ENCODE peak calls at places on chromosomes 7 and 10, in four cellular contexts. Z is GM23248, M is body of pancreas, K is esophagus squamous epithelium. D is an unnamed sample. For H3K4me1 and H3K36me3, the result is how much of the 10 kb centered on the place peaks cover.

GRCh38 chr7:86939197-86939814 is 120.1 kb downstream of the ELAPOR2 start:
- DNase-seq in Z (peak), M (peak), K (no peak), D (no peak)

GRCh38 chr7:65430344-65431186 is 56.9 kb downstream of the ZNF92 start:
- DNase-seq in Z (no peak), K (no peak), M (no peak), D (no peak)

GRCh38 chr10:114684085-114684821 is 26.2 kb upstream of the ABLIM1 start:
- DNase-seq in K (no peak), Z (peak), M (peak), D (peak)

GRCh38 chr10:86535057-86535882 is 13.7 kb upstream of the WAPL start:
- DNase-seq in K (no peak), Z (peak), M (peak), D (peak)

GRCh38 chr7:14748461-14748860 is 154.1 kb downstream of the DGKB start:
- DNase-seq in K (no peak), Z (peak), M (no peak), D (no peak)

GRCh38 chr7:132613737-132614136 is 37.5 kb upstream of the PLXNA4 start:
- DNase-seq in M (no peak), K (no peak), Z (no peak), D (no peak)

GRCh38 chr10:3122486-3123205 is 49.9 kb downstream of the PITRM1 start:
- DNase-seq in K (no peak), M (no peak), Z (peak), D (no peak)

GRCh38 chr7:55191161-55191925 is 172.5 kb downstream of the EGFR start:
- DNase-seq in Z (no peak), M (no peak), K (no peak), D (no peak)

GRCh38 chr7:146764458-146764857 is 647.9 kb downstream of the CNTNAP2 start:
- DNase-seq in M (no peak), K (no peak), Z (no peak), D (no peak)

GRCh38 chr10:124677871-124678565 is 66.2 kb downstream of the FAM53B start:
- DNase-seq in M (no peak), Z (peak), K (no peak), D (peak)

GRCh38 chr7:45089314-45089891 is 634 bp upstream of the NACAD start:
- DNase-seq in M (peak), K (no peak), Z (peak), D (peak)

GRCh38 chr7:3240826-3241430 is 60.1 kb upstream of the SDK1 start:
- DNase-seq in K (no peak), M (no peak), Z (no peak), D (no peak)

GRCh38 chr10:3780766-3781457 is 4.1 kb downstream of the KLF6 start:
- DNase-seq in Z (peak), M (no peak), K (no peak), D (no peak)

GRCh38 chr10:32035038-32035437 is 21.2 kb downstream of the KIF5B start:
- DNase-seq in K (no peak), Z (no peak), M (no peak), D (no peak)

GRCh38 chr7:142391191-142391992 is 133.5 kb upstream of the PRSS58 start:
- DNase-seq in K (no peak), Z (peak), M (no peak), D (no peak)

DNA sequence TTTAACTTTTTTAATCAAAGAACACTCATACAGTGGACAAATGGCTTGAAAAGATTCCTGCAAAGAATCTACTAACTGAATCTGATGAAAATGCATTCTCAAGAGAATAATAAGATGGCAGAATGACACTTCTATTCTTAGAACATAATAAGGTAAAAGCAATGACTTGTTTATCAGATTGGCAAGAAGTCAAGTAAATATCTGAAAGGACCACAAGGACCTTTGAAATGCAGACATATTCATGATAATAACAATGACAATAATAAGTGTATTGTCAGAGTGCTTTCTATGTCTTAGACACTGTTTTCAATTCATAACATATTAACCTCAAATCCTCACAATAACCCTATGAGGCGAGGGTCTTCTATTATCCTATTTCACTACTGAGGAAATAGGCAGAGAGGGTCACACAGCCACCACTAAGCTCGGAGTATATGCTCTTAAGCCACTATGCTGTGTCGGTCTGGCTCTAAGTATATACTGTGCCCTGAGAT is 10.6 kb downstream of the HACD1 start:
- DNase-seq in Z (no peak), M (no peak), K (no peak), D (no peak)
- H3K4me1 ChIP-seq in Z (under half), M (under half), K (under half), D (under half)

DNA sequence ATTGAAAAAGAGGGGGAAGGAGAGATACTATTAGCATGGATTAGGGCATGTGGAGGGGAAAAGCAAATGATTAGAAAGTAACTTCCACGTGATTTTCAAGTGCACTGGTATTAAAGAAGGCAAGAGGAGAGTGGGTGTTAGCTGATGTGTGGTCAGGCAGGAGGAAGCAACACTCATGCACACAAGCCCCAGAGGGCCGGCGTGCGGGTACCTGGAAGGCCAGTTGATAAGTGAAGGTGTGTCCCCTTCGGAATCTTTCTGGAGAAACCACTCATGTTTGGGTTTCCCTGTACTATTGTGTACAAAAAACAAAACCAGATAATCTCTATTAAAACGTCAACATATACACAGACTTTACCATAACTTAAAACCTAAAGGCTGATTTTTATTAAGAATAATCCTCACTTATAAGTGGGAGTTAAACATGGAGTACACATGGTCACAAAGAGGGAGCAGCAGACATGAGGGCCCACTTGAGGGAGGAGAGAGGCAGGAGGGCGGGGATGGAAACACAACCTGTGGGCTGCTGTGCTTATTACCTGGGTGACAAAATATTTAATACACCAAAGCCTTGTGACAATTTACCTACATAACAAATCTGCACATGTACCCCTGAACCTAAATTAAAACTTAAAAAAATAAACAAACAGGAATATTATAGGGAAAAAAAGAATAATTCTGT is 98.9 kb downstream of the SVIL start:
- DNase-seq in K (no peak), Z (no peak), M (no peak), D (peak)
- H3K4me3 ChIP-seq in K (no peak), Z (peak), M (no peak), D (no peak)

DNA sequence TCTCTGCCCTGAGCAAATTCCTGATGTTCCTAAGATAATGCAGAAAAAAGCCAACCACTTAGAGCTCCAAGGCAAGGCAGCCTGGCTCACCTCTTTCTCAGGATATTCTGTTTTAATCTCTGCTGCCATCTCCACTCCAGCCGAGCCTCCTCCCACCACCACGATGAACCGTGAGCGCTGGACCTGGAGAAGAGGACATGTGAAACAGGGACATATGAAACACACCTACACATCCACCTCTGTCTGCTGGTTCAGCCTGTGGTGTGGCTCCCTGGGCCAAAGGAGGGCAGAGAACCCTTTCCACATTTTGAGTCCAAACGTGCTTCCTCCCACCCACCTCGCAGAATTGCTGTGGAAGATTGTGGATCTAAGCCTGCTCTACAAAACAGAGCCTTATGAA is 12.2 kb downstream of the AIFM2 start:
- DNase-seq in Z (no peak), M (no peak), K (no peak), D (no peak)
- H3K36me3 ChIP-seq in Z (under half), M (under half), K (under half), D (under half)

GRCh38 chr10:100348389-100348927 is 1.4 kb downstream of the SCD start:
- DNase-seq in K (no peak), Z (no peak), M (no peak), D (no peak)
- H3K4me1 ChIP-seq in K (under half), Z (under half), M (under half), D (under half)

GRCh38 chr7:12686234-12686893 is 1.1 kb upstream of the ARL4A start:
- DNase-seq in K (peak), M (peak), Z (peak), D (peak)
- H3K4me3 ChIP-seq in K (peak), M (peak), Z (peak), D (peak)

GRCh38 chr10:123158682-123159081 is 4.5 kb downstream of the BUB3 start:
- DNase-seq in K (no peak), Z (no peak), M (no peak), D (no peak)

GRCh38 chr10:123165445-123166072 is 11.4 kb downstream of the BUB3 start:
- DNase-seq in Z (no peak), K (no peak), M (no peak), D (no peak)

GRCh38 chr10:123157210-123157609 is 3.0 kb downstream of the BUB3 start:
- DNase-seq in Z (peak), K (no peak), M (no peak), D (no peak)

GRCh38 chr10:123156091-123156490 is 1.9 kb downstream of the BUB3 start:
- DNase-seq in M (no peak), Z (peak), K (no peak), D (no peak)

GRCh38 chr10:123160311-123160980 is 6.2 kb downstream of the BUB3 start:
- DNase-seq in K (no peak), M (no peak), Z (no peak), D (no peak)
- H3K36me3 ChIP-seq in K (under half), M (under half), Z (half or more), D (under half)

D was measured in mucosa of descending colon.